ENCODE peak calls at places on chromosomes 2 and 18, in ten cellular contexts. One of them, this sample, is unnamed.

GRCh38 chr2:8602809-8603208 is 79.0 kb upstream of the ID2 start:
- DNase-seq in HCT116: no peak
- DNase-seq in left lung: no peak
- DNase-seq in CD8-positive, alpha-beta T cell: no peak
- DNase-seq in glutamatergic neuron: no peak
- DNase-seq in gastrocnemius medialis: no peak
- DNase-seq in lower leg skin: no peak
- DNase-seq in upper lobe of right lung: no peak
- DNase-seq in GM13977: no peak
- DNase-seq in GM10248: no peak
- DNase-seq in this sample: no peak

GRCh38 chr2:236867441-236868260 is 218.0 kb upstream of the COPS8 start:
- DNase-seq in lower leg skin: peak
- DNase-seq in HCT116: no peak
- DNase-seq in gastrocnemius medialis: no peak
- DNase-seq in GM10248: no peak
- DNase-seq in left lung: no peak
- DNase-seq in GM13977: no peak
- DNase-seq in upper lobe of right lung: no peak
- DNase-seq in CD8-positive, alpha-beta T cell: no peak
- DNase-seq in glutamatergic neuron: no peak
- DNase-seq in this sample: no peak

GRCh38 chr18:75754433-75754832 is 326.9 kb upstream of the SMIM21 start:
- DNase-seq in GM10248: no peak
- DNase-seq in left lung: no peak
- DNase-seq in glutamatergic neuron: no peak
- DNase-seq in lower leg skin: no peak
- DNase-seq in HCT116: no peak
- DNase-seq in CD8-positive, alpha-beta T cell: no peak
- DNase-seq in gastrocnemius medialis: no peak
- DNase-seq in GM13977: no peak
- DNase-seq in upper lobe of right lung: no peak
- DNase-seq in this sample: no peak

GRCh38 chr2:149418065-149418464 is 87.7 kb downstream of the LYPD6 start:
- DNase-seq in CD8-positive, alpha-beta T cell: no peak
- DNase-seq in HCT116: no peak
- DNase-seq in left lung: no peak
- DNase-seq in gastrocnemius medialis: no peak
- DNase-seq in upper lobe of right lung: no peak
- DNase-seq in glutamatergic neuron: no peak
- DNase-seq in lower leg skin: no peak
- DNase-seq in GM13977: no peak
- DNase-seq in GM10248: no peak
- DNase-seq in this sample: no peak

GRCh38 chr2:38925982-38926381 is 36.3 kb downstream of the ARHGEF33 start:
- DNase-seq in CD8-positive, alpha-beta T cell: no peak
- DNase-seq in GM10248: no peak
- DNase-seq in GM13977: no peak
- DNase-seq in glutamatergic neuron: peak
- DNase-seq in HCT116: no peak
- DNase-seq in left lung: no peak
- DNase-seq in gastrocnemius medialis: no peak
- DNase-seq in lower leg skin: no peak
- DNase-seq in upper lobe of right lung: no peak
- DNase-seq in this sample: no peak

GRCh38 chr2:148739454-148740105 is 95.0 kb downstream of the EPC2 start:
- DNase-seq in upper lobe of right lung: no peak
- DNase-seq in GM10248: no peak
- DNase-seq in HCT116: no peak
- DNase-seq in GM13977: no peak
- DNase-seq in gastrocnemius medialis: no peak
- DNase-seq in CD8-positive, alpha-beta T cell: no peak
- DNase-seq in glutamatergic neuron: no peak
- DNase-seq in lower leg skin: no peak
- DNase-seq in left lung: no peak
- DNase-seq in this sample: no peak

GRCh38 chr2:168033966-168034365 is 213.4 kb downstream of the STK39 start:
- DNase-seq in upper lobe of right lung: no peak
- DNase-seq in GM13977: no peak
- DNase-seq in CD8-positive, alpha-beta T cell: no peak
- DNase-seq in lower leg skin: no peak
- DNase-seq in left lung: no peak
- DNase-seq in HCT116: no peak
- DNase-seq in glutamatergic neuron: no peak
- DNase-seq in gastrocnemius medialis: no peak
- DNase-seq in GM10248: no peak
- DNase-seq in this sample: no peak

GRCh38 chr2:168565112-168565511 is 109.0 kb downstream of the CERS6 start:
- DNase-seq in glutamatergic neuron: no peak
- DNase-seq in lower leg skin: no peak
- DNase-seq in HCT116: no peak
- DNase-seq in gastrocnemius medialis: no peak
- DNase-seq in left lung: no peak
- DNase-seq in GM13977: no peak
- DNase-seq in GM10248: no peak
- DNase-seq in upper lobe of right lung: no peak
- DNase-seq in CD8-positive, alpha-beta T cell: no peak
- DNase-seq in this sample: no peak

GRCh38 chr18:65091737-65092329 is 659.0 kb upstream of the CDH7 start:
- DNase-seq in glutamatergic neuron: no peak
- DNase-seq in left lung: no peak
- DNase-seq in CD8-positive, alpha-beta T cell: no peak
- DNase-seq in lower leg skin: no peak
- DNase-seq in GM13977: no peak
- DNase-seq in gastrocnemius medialis: no peak
- DNase-seq in GM10248: no peak
- DNase-seq in upper lobe of right lung: no peak
- DNase-seq in HCT116: no peak
- DNase-seq in this sample: no peak

GRCh38 chr18:1018211-1018651 is 113.6 kb downstream of the ADCYAP1 start:
- DNase-seq in HCT116: no peak
- DNase-seq in GM13977: no peak
- DNase-seq in gastrocnemius medialis: no peak
- DNase-seq in CD8-positive, alpha-beta T cell: no peak
- DNase-seq in GM10248: no peak
- DNase-seq in left lung: no peak
- DNase-seq in lower leg skin: no peak
- DNase-seq in upper lobe of right lung: no peak
- DNase-seq in glutamatergic neuron: peak
- DNase-seq in this sample: no peak

GRCh38 chr2:170235860-170236638 is 58.1 kb downstream of the MYO3B start:
- DNase-seq in GM10248: peak
- DNase-seq in gastrocnemius medialis: no peak
- DNase-seq in GM13977: peak
- DNase-seq in CD8-positive, alpha-beta T cell: no peak
- DNase-seq in lower leg skin: no peak
- DNase-seq in left lung: no peak
- DNase-seq in upper lobe of right lung: no peak
- DNase-seq in glutamatergic neuron: peak
- DNase-seq in HCT116: peak
- DNase-seq in this sample: no peak

GRCh38 chr2:114039681-114040080 is 149.8 kb downstream of the ACTR3 start:
- DNase-seq in gastrocnemius medialis: no peak
- DNase-seq in lower leg skin: no peak
- DNase-seq in GM13977: no peak
- DNase-seq in left lung: no peak
- DNase-seq in glutamatergic neuron: no peak
- DNase-seq in CD8-positive, alpha-beta T cell: no peak
- DNase-seq in GM10248: no peak
- DNase-seq in HCT116: no peak
- DNase-seq in upper lobe of right lung: no peak
- DNase-seq in this sample: no peak

GRCh38 chr18:31102020-31102684 is at the start of gene DSC2:
- DNase-seq in GM10248: peak
- DNase-seq in GM13977: peak
- DNase-seq in lower leg skin: peak
- DNase-seq in CD8-positive, alpha-beta T cell: no peak
- DNase-seq in upper lobe of right lung: peak
- DNase-seq in left lung: peak
- DNase-seq in HCT116: no peak
- DNase-seq in gastrocnemius medialis: no peak
- DNase-seq in glutamatergic neuron: peak
- DNase-seq in this sample: no peak

GRCh38 chr2:237490009-237490804 is 3.2 kb downstream of the MLPH start:
- DNase-seq in glutamatergic neuron: no peak
- DNase-seq in GM10248: no peak
- DNase-seq in lower leg skin: no peak
- DNase-seq in CD8-positive, alpha-beta T cell: no peak
- DNase-seq in gastrocnemius medialis: no peak
- DNase-seq in HCT116: no peak
- DNase-seq in upper lobe of right lung: peak
- DNase-seq in left lung: no peak
- DNase-seq in GM13977: no peak
- DNase-seq in this sample: no peak

GRCh38 chr2:68709421-68709911 is 25.1 kb upstream of the ARHGAP25 start:
- DNase-seq in CD8-positive, alpha-beta T cell: no peak
- DNase-seq in gastrocnemius medialis: no peak
- DNase-seq in HCT116: peak
- DNase-seq in left lung: no peak
- DNase-seq in lower leg skin: no peak
- DNase-seq in GM10248: no peak
- DNase-seq in glutamatergic neuron: no peak
- DNase-seq in GM13977: no peak
- DNase-seq in upper lobe of right lung: no peak
- DNase-seq in this sample: no peak

GRCh38 chr18:23689031-23689615 is at the start of gene LAMA3:
- DNase-seq in lower leg skin: peak
- DNase-seq in gastrocnemius medialis: no peak
- DNase-seq in HCT116: no peak
- DNase-seq in upper lobe of right lung: peak
- DNase-seq in left lung: peak
- DNase-seq in CD8-positive, alpha-beta T cell: peak
- DNase-seq in GM13977: peak
- DNase-seq in GM10248: peak
- DNase-seq in glutamatergic neuron: no peak
- DNase-seq in this sample: no peak

DNA sequence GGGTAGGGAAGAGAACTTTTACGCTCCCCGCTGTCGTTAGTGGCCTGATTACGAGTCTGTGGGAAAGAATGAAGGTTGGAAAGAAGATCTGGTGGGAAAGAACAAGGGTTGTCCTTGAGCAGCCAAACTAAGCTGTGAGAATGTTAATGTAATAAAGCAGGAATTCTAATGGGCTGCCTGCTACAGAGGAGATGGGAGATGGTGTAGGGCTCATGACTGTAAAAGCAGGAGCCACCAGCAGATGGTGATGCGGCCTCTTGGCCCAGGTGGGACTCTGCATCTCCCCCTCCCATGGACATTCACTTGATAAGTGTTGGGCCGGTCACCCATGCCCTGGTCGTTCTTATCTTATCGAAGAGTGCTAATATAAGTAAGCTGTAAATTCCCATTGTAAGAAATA is 150.0 kb downstream of the NEDD4L start:
- DNase-seq in lower leg skin: no peak
- DNase-seq in GM13977: no peak
- DNase-seq in GM10248: no peak
- DNase-seq in HCT116: no peak
- DNase-seq in left lung: no peak
- DNase-seq in upper lobe of right lung: no peak
- DNase-seq in CD8-positive, alpha-beta T cell: no peak
- DNase-seq in glutamatergic neuron: peak
- DNase-seq in gastrocnemius medialis: no peak
- DNase-seq in this sample: no peak
- TF ChIP-seq CTCF in lower leg skin: no peak
- TF ChIP-seq CTCF in GM13977: peak
- TF ChIP-seq CTCF in GM10248: peak
- TF ChIP-seq CTCF in HCT116: peak
- TF ChIP-seq CTCF in left lung: no peak
- TF ChIP-seq CTCF in upper lobe of right lung: no peak
- TF ChIP-seq CTCF in CD8-positive, alpha-beta T cell: no peak
- TF ChIP-seq CTCF in glutamatergic neuron: peak
- TF ChIP-seq CTCF in gastrocnemius medialis: peak
- TF ChIP-seq CTCF in this sample: no peak

GRCh38 chr2:120549841-120550240 is 185.8 kb upstream of the GLI2 start:
- DNase-seq in CD8-positive, alpha-beta T cell: no peak
- DNase-seq in GM10248: no peak
- DNase-seq in upper lobe of right lung: no peak
- DNase-seq in gastrocnemius medialis: no peak
- DNase-seq in HCT116: no peak
- DNase-seq in glutamatergic neuron: no peak
- DNase-seq in lower leg skin: no peak
- DNase-seq in left lung: no peak
- DNase-seq in GM13977: no peak
- DNase-seq in this sample: no peak
- TF ChIP-seq CTCF in CD8-positive, alpha-beta T cell: no peak
- TF ChIP-seq CTCF in GM10248: no peak
- TF ChIP-seq CTCF in upper lobe of right lung: no peak
- TF ChIP-seq CTCF in gastrocnemius medialis: no peak
- TF ChIP-seq CTCF in HCT116: no peak
- TF ChIP-seq CTCF in glutamatergic neuron: no peak
- TF ChIP-seq CTCF in lower leg skin: no peak
- TF ChIP-seq CTCF in left lung: no peak
- TF ChIP-seq CTCF in GM13977: no peak
- TF ChIP-seq CTCF in this sample: no peak

GRCh38 chr2:198471291-198471690 is 666.9 kb downstream of the PLCL1 start:
- DNase-seq in GM10248: no peak
- DNase-seq in HCT116: no peak
- DNase-seq in CD8-positive, alpha-beta T cell: no peak
- DNase-seq in gastrocnemius medialis: no peak
- DNase-seq in glutamatergic neuron: no peak
- DNase-seq in lower leg skin: no peak
- DNase-seq in left lung: no peak
- DNase-seq in upper lobe of right lung: no peak
- DNase-seq in GM13977: no peak
- DNase-seq in this sample: no peak
- TF ChIP-seq CTCF in GM10248: no peak
- TF ChIP-seq CTCF in HCT116: peak
- TF ChIP-seq CTCF in CD8-positive, alpha-beta T cell: no peak
- TF ChIP-seq CTCF in gastrocnemius medialis: no peak
- TF ChIP-seq CTCF in glutamatergic neuron: peak
- TF ChIP-seq CTCF in lower leg skin: no peak
- TF ChIP-seq CTCF in left lung: no peak
- TF ChIP-seq CTCF in upper lobe of right lung: peak
- TF ChIP-seq CTCF in GM13977: peak
- TF ChIP-seq CTCF in this sample: no peak

GRCh38 chr18:38887671-38888020 is 1322.0 kb upstream of the CELF4 start:
- DNase-seq in CD8-positive, alpha-beta T cell: no peak
- DNase-seq in left lung: no peak
- DNase-seq in glutamatergic neuron: no peak
- DNase-seq in upper lobe of right lung: no peak
- DNase-seq in gastrocnemius medialis: no peak
- DNase-seq in GM10248: no peak
- DNase-seq in lower leg skin: no peak
- DNase-seq in HCT116: no peak
- DNase-seq in GM13977: no peak
- DNase-seq in this sample: no peak

GRCh38 chr18:38886852-38887670 is 1321.5 kb upstream of the CELF4 start:
- DNase-seq in lower leg skin: no peak
- DNase-seq in left lung: no peak
- DNase-seq in GM10248: no peak
- DNase-seq in HCT116: no peak
- DNase-seq in gastrocnemius medialis: no peak
- DNase-seq in GM13977: no peak
- DNase-seq in upper lobe of right lung: no peak
- DNase-seq in glutamatergic neuron: no peak
- DNase-seq in CD8-positive, alpha-beta T cell: no peak
- DNase-seq in this sample: no peak

GRCh38 chr18:38886235-38886634 is 1320.6 kb upstream of the CELF4 start:
- DNase-seq in gastrocnemius medialis: no peak
- DNase-seq in left lung: no peak
- DNase-seq in HCT116: no peak
- DNase-seq in GM10248: no peak
- DNase-seq in CD8-positive, alpha-beta T cell: no peak
- DNase-seq in glutamatergic neuron: no peak
- DNase-seq in upper lobe of right lung: no peak
- DNase-seq in GM13977: no peak
- DNase-seq in lower leg skin: no peak
- DNase-seq in this sample: no peak

GRCh38 chr18:38884050-38884449 is 1318.5 kb upstream of the CELF4 start:
- DNase-seq in GM13977: no peak
- DNase-seq in HCT116: no peak
- DNase-seq in left lung: no peak
- DNase-seq in GM10248: no peak
- DNase-seq in upper lobe of right lung: no peak
- DNase-seq in CD8-positive, alpha-beta T cell: no peak
- DNase-seq in gastrocnemius medialis: no peak
- DNase-seq in lower leg skin: no peak
- DNase-seq in glutamatergic neuron: no peak
- DNase-seq in this sample: no peak
- TF ChIP-seq CTCF in GM13977: peak
- TF ChIP-seq CTCF in HCT116: no peak
- TF ChIP-seq CTCF in left lung: no peak
- TF ChIP-seq CTCF in GM10248: no peak
- TF ChIP-seq CTCF in upper lobe of right lung: no peak
- TF ChIP-seq CTCF in CD8-positive, alpha-beta T cell: no peak
- TF ChIP-seq CTCF in gastrocnemius medialis: no peak
- TF ChIP-seq CTCF in lower leg skin: no peak
- TF ChIP-seq CTCF in glutamatergic neuron: no peak
- TF ChIP-seq CTCF in this sample: no peak

This sample was measured in CD14-positive monocyte.